ENCODE peak calls at places on chromosomes 11 and 22, in five cellular contexts. F is CD8-positive, alpha-beta T cell; V is PC-9; G is aorta; M is cardiac muscle cell. D is an unnamed sample.

GRCh38 chr11:76856571-76856970 is 4.1 kb upstream of the ACER3 start:
- DNase-seq in G (no peak), F (no peak), M (no peak), V (no peak), D (no peak)

GRCh38 chr11:26319906-26320305 is 12.0 kb upstream of the ANO3 start:
- DNase-seq in G (no peak), F (no peak), V (no peak), M (no peak), D (no peak)

GRCh38 chr11:78806214-78807004 is 231.7 kb upstream of the NARS2 start:
- DNase-seq in V (no peak), F (no peak), M (no peak), G (peak; percentile 77), D (no peak)

GRCh38 chr11:73152861-73153483 is 10.9 kb upstream of the FCHSD2 start:
- DNase-seq in F (peak; percentile 9), M (peak; percentile 59), V (peak; percentile 66), G (no peak), D (no peak)

GRCh38 chr22:17214416-17215043 is 4.7 kb downstream of the ADA2 start:
- DNase-seq in G (no peak), F (no peak), M (no peak), V (no peak), D (no peak)

GRCh38 chr11:35288817-35289541 is 130.4 kb downstream of the SLC1A2 start:
- DNase-seq in V (no peak), F (no peak), G (no peak), M (no peak), D (no peak)

GRCh38 chr11:9273430-9274336 is 8.5 kb upstream of the DENND5A start:
- DNase-seq in G (no peak), F (no peak), V (no peak), M (no peak), D (no peak)

GRCh38 chr11:117881217-117881616 is 4.8 kb upstream of the FXYD6 start:
- DNase-seq in F (no peak), M (no peak), V (no peak), G (no peak), D (no peak)

GRCh38 chr11:86606270-86606848 is 66.1 kb downstream of the ME3 start:
- DNase-seq in G (no peak), M (no peak), F (no peak), V (no peak), D (no peak)

GRCh38 chr11:113338730-113339129 is 24.3 kb downstream of the TTC12 start:
- DNase-seq in M (peak; percentile 32), G (no peak), V (no peak), F (no peak), D (no peak)

GRCh38 chr11:78460468-78460867 is 42.8 kb upstream of the GAB2 start:
- DNase-seq in G (no peak), F (no peak), M (no peak), V (no peak), D (no peak)

GRCh38 chr22:49847751-49848689 is 5.6 kb upstream of the ZBED4 start:
- DNase-seq in F (no peak), M (peak; percentile 38), G (peak; percentile 71), V (no peak), D (no peak)
- H3K27ac ChIP-seq in F (no peak overlapping the region), M (no peak overlapping the region), G (no peak overlapping the region), V (no peak overlapping the region), D (no peak overlapping the region)

GRCh38 chr22:42996646-42997365 is 18.1 kb downstream of the PACSIN2 start:
- DNase-seq in V (no peak), G (no peak), M (no peak), F (no peak), D (no peak)
- H3K4me1 ChIP-seq in V (peaks cover 84% of the 10 kb centered on the region), G (peaks cover 12% of the 10 kb centered on the region), M (peaks cover 22% of the 10 kb centered on the region), F (peaks cover 17% of the 10 kb centered on the region), D (peaks cover 100% of the 10 kb centered on the region)

GRCh38 chr22:37026325-37026724 is 6.8 kb downstream of the MPST start:
- DNase-seq in F (no peak), M (no peak), V (no peak), G (no peak), D (no peak)
- H3K27ac ChIP-seq in F (no peak overlapping the region), M (no peak overlapping the region), V (no peak overlapping the region), G (no peak overlapping the region), D (no peak overlapping the region)

GRCh38 chr11:108226036-108226435 is 3.2 kb downstream of the ATM start:
- DNase-seq in V (no peak), G (no peak), M (no peak), F (no peak), D (no peak)
- H3K4me1 ChIP-seq in V (peaks cover 20% of the 10 kb centered on the region), G (no peaks in the 10 kb centered on the region), M (peaks cover 20% of the 10 kb centered on the region), F (peaks cover 33% of the 10 kb centered on the region), D (peaks cover 37% of the 10 kb centered on the region)

GRCh38 chr22:36419177-36419911 is 31.6 kb upstream of the MYH9 start:
- DNase-seq in V (peak; percentile 44), G (no peak), F (no peak), M (peak; percentile 54), D (no peak)
- H3K27ac ChIP-seq in V (peak overlapping the region; percentile 66), G (no peak overlapping the region), F (no peak overlapping the region), M (peak overlapping the region; percentile 85), D (peak overlapping the region; percentile 80)

GRCh38 chr22:37499789-37500188 is 13.6 kb upstream of the MFNG start:
- DNase-seq in V (no peak), F (no peak), G (no peak), M (no peak), D (no peak)

GRCh38 chr22:37493979-37494378 is 7.8 kb upstream of the MFNG start:
- DNase-seq in V (no peak), G (no peak), M (no peak), F (no peak), D (no peak)

GRCh38 chr22:37498289-37498909 is 12.2 kb upstream of the MFNG start:
- DNase-seq in M (peak; percentile 69), V (no peak), F (peak; percentile 75), G (no peak), D (peak; percentile 81)

GRCh38 chr22:37499006-37499707 is 13.0 kb upstream of the MFNG start:
- DNase-seq in G (no peak), V (no peak), F (no peak), M (no peak), D (no peak)

DNA sequence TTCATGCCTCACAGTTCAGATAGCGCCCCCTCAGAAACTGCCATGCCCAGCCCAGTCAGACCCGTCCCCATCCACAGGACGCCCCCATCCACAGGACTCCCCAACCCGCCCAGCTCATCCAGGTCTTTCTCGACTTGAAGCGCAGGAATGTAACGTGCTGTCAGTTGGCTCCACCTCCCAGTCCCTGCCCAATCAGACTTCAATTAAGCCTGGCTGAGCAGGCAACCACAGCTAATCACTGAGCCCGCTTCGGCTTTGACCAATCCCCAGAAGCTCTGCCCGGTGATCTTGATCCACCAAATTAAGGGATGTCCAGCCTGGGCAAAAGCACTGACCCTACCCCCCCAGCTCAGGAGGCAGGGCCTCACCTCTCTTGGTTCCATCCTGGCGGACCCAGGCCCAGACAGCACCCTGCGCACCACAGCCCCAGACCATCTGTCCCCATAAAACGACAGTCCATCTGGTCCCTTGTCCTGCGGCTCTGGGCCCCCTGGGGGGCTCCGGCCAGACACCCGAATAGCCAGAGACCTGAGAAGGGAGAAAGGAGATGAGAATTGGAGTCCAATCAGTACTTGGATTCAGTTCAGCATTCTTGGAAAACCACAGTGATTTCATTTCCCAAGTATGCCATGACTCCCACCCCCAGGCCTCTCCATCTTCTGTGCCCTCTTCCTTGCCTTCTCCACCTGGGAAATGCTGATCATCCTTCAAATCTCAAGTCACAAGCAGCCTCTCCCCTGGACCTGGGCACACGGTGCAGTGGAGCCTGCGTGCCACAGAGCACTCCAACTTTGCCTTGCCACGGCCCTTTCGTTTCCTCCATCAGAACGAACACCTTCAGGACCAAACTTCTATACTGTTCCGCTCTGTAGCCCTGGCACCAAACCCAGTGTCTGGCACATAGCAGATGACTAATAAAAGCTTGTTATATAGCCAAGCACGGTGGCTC is 10.7 kb upstream of the MFNG start:
- DNase-seq in V (peak; percentile 61), G (no peak), M (no peak), F (no peak), D (no peak)
- H3K4me1 ChIP-seq in V (peaks cover 16% of the 10 kb centered on the region), G (no peaks in the 10 kb centered on the region), M (peaks cover 7% of the 10 kb centered on the region), F (peaks cover 25% of the 10 kb centered on the region), D (peaks cover 12% of the 10 kb centered on the region)

GRCh38 chr22:41239443-41240128 is 1.1 kb downstream of the CHADL start:
- DNase-seq in F (no peak), M (no peak), G (no peak), V (no peak), D (no peak)

GRCh38 chr22:41234815-41235687 is 5.7 kb downstream of the CHADL start:
- DNase-seq in F (no peak), M (no peak), V (no peak), G (no peak), D (peak; percentile 56)

GRCh38 chr22:41238570-41239442 is 1.9 kb downstream of the CHADL start:
- DNase-seq in V (no peak), M (no peak), F (no peak), G (no peak), D (no peak)

GRCh38 chr22:41237707-41238569 is 2.8 kb downstream of the CHADL start:
- DNase-seq in M (peak; percentile 74), V (peak; percentile 82), G (peak; percentile 84), F (peak; percentile 83), D (peak; percentile 86)

GRCh38 chr22:41237036-41237706 is 3.6 kb downstream of the CHADL start:
- DNase-seq in G (no peak), V (no peak), M (no peak), F (no peak), D (no peak)
- H3K27ac ChIP-seq in G (no peak overlapping the region), V (no peak overlapping the region), M (no peak overlapping the region), F (no peak overlapping the region), D (peak overlapping the region; percentile 28)

D was measured in left lung.